ENCODE peak calls at places on chromosome 1, in seven cellular contexts. E is HCT116, S is foreskin fibroblast, F is right lobe of liver, K is B cell, N is HFFc6, J is epithelial cell of proximal tubule. M is an unnamed sample.

GRCh38 chr1:1024421-1025415 is 4.8 kb downstream of the AGRN start:
- DNase-seq in E (peak), S (no peak), F (no peak), K (no peak), N (no peak), J (no peak), M (no peak)

GRCh38 chr1:40880813-40881549 is 18.8 kb upstream of the CITED4 start:
- DNase-seq in E (no peak), S (no peak), F (peak), K (no peak), N (no peak), J (no peak), M (no peak)

GRCh38 chr1:53508991-53509663 is 49.9 kb downstream of the DMRTB1 start:
- DNase-seq in E (no peak), S (no peak), F (no peak), K (no peak), N (no peak), J (peak), M (peak)

GRCh38 chr1:43273708-43274107 is 3.9 kb downstream of the TMEM125 start:
- DNase-seq in E (no peak), S (no peak), F (no peak), K (no peak), N (no peak), J (no peak), M (no peak)

GRCh38 chr1:52125727-52126359 is 16.0 kb upstream of the ZFYVE9 start:
- DNase-seq in E (no peak), S (no peak), F (no peak), K (no peak), N (no peak), J (no peak), M (no peak)

GRCh38 chr1:151511636-151512215 is 539 bp downstream of the CGN start:
- DNase-seq in E (no peak), S (no peak), F (peak), K (no peak), N (no peak), J (no peak), M (no peak)

GRCh38 chr1:216710598-216711333 is 12.5 kb downstream of the ESRRG start:
- DNase-seq in E (no peak), S (no peak), F (no peak), K (no peak), N (no peak), J (no peak), M (no peak)

GRCh38 chr1:210328032-210328745 is 513 bp upstream of the HHAT start:
- DNase-seq in E (no peak), S (no peak), F (peak), K (no peak), N (no peak), J (no peak), M (no peak)

GRCh38 chr1:8689431-8690252 is 127.8 kb downstream of the RERE start:
- DNase-seq in E (no peak), S (no peak), F (no peak), K (no peak), N (no peak), J (no peak), M (no peak)

GRCh38 chr1:14541348-14541747 is 57.1 kb upstream of the KAZN start:
- DNase-seq in E (no peak), S (no peak), F (no peak), K (no peak), N (no peak), J (no peak), M (no peak)

GRCh38 chr1:12527564-12527963 is 90.4 kb downstream of the DHRS3 start:
- DNase-seq in E (no peak), S (no peak), F (peak), K (no peak), N (no peak), J (no peak), M (no peak)

GRCh38 chr1:109926662-109927300 is 16.1 kb downstream of the CSF1 start:
- DNase-seq in E (no peak), S (peak), F (peak), K (no peak), N (peak), J (no peak), M (no peak)

GRCh38 chr1:54850082-54850730 is 36.8 kb downstream of the DHCR24 start:
- DNase-seq in E (no peak), S (no peak), F (no peak), K (no peak), N (peak), J (peak), M (no peak)

GRCh38 chr1:176957603-176958002 is 206.9 kb downstream of the ASTN1 start:
- DNase-seq in E (no peak), S (no peak), F (no peak), K (no peak), N (no peak), J (no peak), M (no peak)

GRCh38 chr1:15577691-15578090 is 7.2 kb downstream of the AGMAT start:
- DNase-seq in E (no peak), S (no peak), F (no peak), K (no peak), N (no peak), J (no peak), M (no peak)

GRCh38 chr1:23558140-23558871 is 995 bp downstream of the ID3 start:
- DNase-seq in E (peak), S (no peak), F (peak), K (peak), N (peak), J (no peak), M (no peak)

GRCh38 chr1:109371271-109371739 is 26.4 kb downstream of the SORT1 start:
- DNase-seq in E (no peak), S (peak), F (no peak), K (no peak), N (peak), J (peak), M (peak)

GRCh38 chr1:32250893-32251716 is at the start of gene LCK:
- DNase-seq in E (no peak), S (no peak), F (no peak), K (peak), N (no peak), J (no peak), M (no peak)

GRCh38 chr1:69510026-69510425 is 57.7 kb upstream of the LRRC7 start:
- DNase-seq in E (no peak), S (no peak), F (no peak), K (no peak), N (no peak), J (no peak), M (no peak)

GRCh38 chr1:111463029-111463683 is 10.6 kb upstream of the C1orf162 start:
- DNase-seq in E (no peak), S (peak), F (no peak), K (no peak), N (no peak), J (peak), M (no peak)

GRCh38 chr1:32052887-32053286 is 19.9 kb upstream of the TMEM39B start:
- DNase-seq in E (no peak), S (peak), F (no peak), K (no peak), N (peak), J (no peak), M (no peak)

GRCh38 chr1:205435904-205436573 is 14.2 kb upstream of the LEMD1 start:
- DNase-seq in E (no peak), S (no peak), F (no peak), K (no peak), N (no peak), J (no peak), M (no peak)

GRCh38 chr1:19514391-19514831 is 29.1 kb upstream of the CAPZB start:
- DNase-seq in E (no peak), S (no peak), F (no peak), K (no peak), N (no peak), J (no peak), M (no peak)

GRCh38 chr1:219138747-219139146 is 34.9 kb upstream of the LYPLAL1 start:
- DNase-seq in E (no peak), S (no peak), F (no peak), K (no peak), N (no peak), J (peak), M (no peak)

GRCh38 chr1:159318784-159319551 is 16.8 kb downstream of the FCER1A start:
- DNase-seq in E (no peak), S (no peak), F (no peak), K (no peak), N (no peak), J (no peak), M (no peak)

GRCh38 chr1:98677288-98677687 is 15.8 kb downstream of the SNX7 start:
- DNase-seq in E (no peak), S (peak), F (no peak), K (no peak), N (peak), J (no peak), M (no peak)

GRCh38 chr1:233614743-233615521 is 1.0 kb downstream of the KCNK1 start:
- DNase-seq in E (no peak), S (no peak), F (peak), K (no peak), N (no peak), J (no peak), M (no peak)

GRCh38 chr1:40849801-40850592 is 12.2 kb downstream of the CITED4 start:
- DNase-seq in E (peak), S (peak), F (peak), K (peak), N (peak), J (no peak), M (no peak)

GRCh38 chr1:229033480-229033879 is 237.4 kb upstream of the RAB4A start:
- DNase-seq in E (no peak), S (no peak), F (no peak), K (no peak), N (no peak), J (no peak), M (no peak)

GRCh38 chr1:63134501-63135173 is 187.7 kb upstream of the FOXD3 start:
- DNase-seq in E (no peak), S (no peak), F (no peak), K (no peak), N (no peak), J (no peak), M (no peak)

GRCh38 chr1:202618387-202619022 is 91.7 kb downstream of the SYT2 start:
- DNase-seq in E (no peak), S (peak), F (no peak), K (no peak), N (peak), J (no peak), M (peak)

GRCh38 chr1:64845831-64846425 is 101.1 kb downstream of the RAVER2 start:
- DNase-seq in E (no peak), S (no peak), F (no peak), K (no peak), N (no peak), J (no peak), M (no peak)

GRCh38 chr1:40029608-40030007 is 10.9 kb upstream of the CAP1 start:
- DNase-seq in E (no peak), S (no peak), F (no peak), K (no peak), N (no peak), J (no peak), M (no peak)

GRCh38 chr1:198860371-198860770 is 221.5 kb downstream of the PTPRC start:
- DNase-seq in E (no peak), S (no peak), F (no peak), K (no peak), N (no peak), J (no peak), M (no peak)

GRCh38 chr1:44355582-44356305 is 687 bp upstream of the ERI3 start:
- DNase-seq in E (no peak), S (no peak), F (no peak), K (no peak), N (no peak), J (no peak), M (no peak)

GRCh38 chr1:48036693-48037386 is 39.7 kb upstream of the TRABD2B start:
- DNase-seq in E (no peak), S (no peak), F (no peak), K (no peak), N (no peak), J (peak), M (peak)

GRCh38 chr1:221264848-221265247 is 385.6 kb downstream of the HLX start:
- DNase-seq in E (no peak), S (no peak), F (no peak), K (no peak), N (no peak), J (no peak), M (no peak)

GRCh38 chr1:221268295-221268694 is 389.1 kb downstream of the HLX start:
- DNase-seq in E (no peak), S (peak), F (no peak), K (no peak), N (peak), J (no peak), M (peak)

GRCh38 chr1:221263831-221264767 is 384.9 kb downstream of the HLX start:
- DNase-seq in E (peak), S (peak), F (peak), K (peak), N (peak), J (peak), M (peak)
- TF ChIP-seq CTCF in E (peak), S (peak), F (peak), K (peak), N (peak), J (peak), M (peak)

GRCh38 chr1:173213665-173214064 is 6.5 kb upstream of the TNFSF4 start:
- DNase-seq in E (no peak), S (no peak), F (no peak), K (no peak), N (no peak), J (no peak), M (no peak)

GRCh38 chr1:173208868-173209267 is 1.7 kb upstream of the TNFSF4 start:
- DNase-seq in E (no peak), S (no peak), F (no peak), K (no peak), N (no peak), J (no peak), M (no peak)

GRCh38 chr1:173210273-173210672 is 3.1 kb upstream of the TNFSF4 start:
- DNase-seq in E (no peak), S (no peak), F (no peak), K (no peak), N (no peak), J (no peak), M (no peak)

GRCh38 chr1:173210716-173211231 is 3.6 kb upstream of the TNFSF4 start:
- DNase-seq in E (no peak), S (no peak), F (no peak), K (no peak), N (no peak), J (no peak), M (no peak)

DNA sequence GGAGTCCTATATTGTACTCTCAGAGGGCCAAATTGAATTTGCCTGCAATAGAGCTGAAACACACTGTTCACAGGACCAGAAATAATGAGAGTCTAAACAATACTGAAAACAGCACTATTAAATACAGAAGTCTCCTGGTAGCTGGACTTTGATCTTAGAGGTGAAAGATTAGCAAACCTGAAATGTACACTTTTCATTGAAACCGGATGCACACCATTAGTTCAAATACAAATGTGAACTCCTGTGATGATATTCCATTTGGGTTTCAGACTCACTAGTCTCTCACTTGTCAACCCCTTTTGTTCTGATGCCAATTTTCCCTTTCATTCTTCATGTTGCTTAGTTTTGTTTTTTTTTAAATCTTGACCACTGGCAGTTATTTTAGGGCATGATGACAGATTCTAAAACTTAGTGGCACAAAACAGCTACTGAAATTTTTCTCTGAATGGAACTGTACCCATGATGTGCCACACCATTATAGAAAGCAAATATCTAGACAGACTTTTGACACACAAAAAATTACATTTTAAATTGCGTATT is 5.9 kb upstream of the TNFSF4 start:
- DNase-seq in E (no peak), S (no peak), F (no peak), K (no peak), N (no peak), J (no peak), M (no peak)
- TF ChIP-seq CTCF in E (no peak), S (no peak), F (no peak), K (no peak), N (no peak), J (no peak), M (no peak)

DNA sequence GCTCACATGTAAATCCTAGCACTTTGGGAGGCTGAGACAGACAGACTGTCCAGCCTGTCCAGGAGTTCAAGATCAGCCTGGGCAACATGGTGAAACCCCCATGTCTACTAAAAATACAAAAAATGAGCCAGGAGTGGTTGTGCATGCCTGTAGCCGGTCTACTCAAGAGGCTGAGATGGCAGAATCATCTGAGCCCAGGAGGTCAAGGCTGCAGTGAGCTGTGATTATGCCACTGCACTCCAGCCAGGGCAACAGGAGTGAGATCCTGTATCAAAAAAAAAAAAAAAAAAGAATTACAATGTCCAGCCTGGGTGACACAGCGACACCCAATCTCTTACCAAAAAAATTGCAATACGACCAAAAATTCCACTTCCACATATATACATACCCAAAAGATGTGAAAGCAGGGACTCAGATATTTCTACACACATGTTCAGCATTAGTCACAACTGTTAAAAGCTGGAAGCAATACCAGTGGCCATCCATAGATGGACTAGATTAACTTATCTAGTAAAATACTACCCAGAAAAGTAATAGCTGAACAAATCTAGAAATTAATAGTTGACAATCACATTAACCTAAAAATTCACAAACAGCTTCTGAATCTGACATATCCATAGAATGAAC is 49.2 kb downstream of the ASH1L start:
- DNase-seq in E (no peak), S (peak), F (no peak), K (no peak), N (peak), J (no peak), M (no peak)
- TF ChIP-seq CTCF in E (no peak), S (no peak), F (no peak), K (no peak), N (peak), J (no peak), M (no peak)

DNA sequence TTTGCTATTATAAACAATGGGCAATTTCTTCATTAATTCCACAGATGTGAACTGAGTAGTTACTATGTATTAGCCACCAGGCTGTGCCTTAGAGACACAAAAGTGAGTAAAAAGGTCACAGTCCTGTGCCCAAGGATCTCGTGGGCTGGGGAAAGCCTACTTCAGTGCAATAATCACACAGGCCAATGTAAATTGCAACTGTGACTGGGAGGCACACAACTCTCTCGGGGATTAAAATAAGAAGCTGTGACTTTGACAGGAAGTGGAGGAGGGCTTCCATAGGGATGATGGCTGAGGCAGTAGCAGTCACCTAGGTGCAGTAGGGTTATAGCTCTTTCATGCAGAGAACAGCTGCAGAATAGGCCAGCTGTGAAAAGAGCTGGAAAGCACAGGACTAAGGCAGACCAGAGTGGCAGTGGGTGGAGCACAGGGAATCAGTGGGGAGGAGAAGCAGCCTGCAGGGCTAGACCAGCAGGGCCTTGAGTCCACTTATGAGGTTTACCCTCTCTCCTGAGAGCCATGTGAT is 121.9 kb downstream of the MAB21L3 start:
- DNase-seq in E (no peak), S (no peak), F (no peak), K (no peak), N (no peak), J (no peak), M (no peak)
- TF ChIP-seq CTCF in E (no peak), S (no peak), F (peak), K (peak), N (no peak), J (peak), M (no peak)

DNA sequence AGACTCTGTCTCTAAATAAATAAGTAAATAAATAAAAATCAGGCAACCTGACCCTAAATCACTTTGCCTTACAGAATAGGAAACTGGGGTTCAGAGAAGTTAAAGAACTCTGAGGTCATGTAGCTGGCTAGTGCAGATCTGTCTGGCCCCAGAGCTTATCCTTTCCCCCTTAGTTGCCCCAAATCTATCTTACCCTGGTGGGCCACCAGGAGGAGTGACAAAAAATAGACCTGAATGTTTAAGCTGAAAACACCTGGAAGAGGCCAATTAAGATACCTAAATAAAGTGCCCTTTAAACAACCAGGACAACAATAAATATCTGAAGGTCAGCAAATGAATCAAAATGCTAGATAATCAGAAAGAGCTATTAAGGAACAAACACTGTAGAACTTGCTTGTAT is 59.7 kb downstream of the TEX35 start:
- DNase-seq in E (no peak), S (no peak), F (no peak), K (no peak), N (no peak), J (no peak), M (no peak)
- TF ChIP-seq CTCF in E (peak), S (no peak), F (no peak), K (no peak), N (peak), J (no peak), M (no peak)

DNA sequence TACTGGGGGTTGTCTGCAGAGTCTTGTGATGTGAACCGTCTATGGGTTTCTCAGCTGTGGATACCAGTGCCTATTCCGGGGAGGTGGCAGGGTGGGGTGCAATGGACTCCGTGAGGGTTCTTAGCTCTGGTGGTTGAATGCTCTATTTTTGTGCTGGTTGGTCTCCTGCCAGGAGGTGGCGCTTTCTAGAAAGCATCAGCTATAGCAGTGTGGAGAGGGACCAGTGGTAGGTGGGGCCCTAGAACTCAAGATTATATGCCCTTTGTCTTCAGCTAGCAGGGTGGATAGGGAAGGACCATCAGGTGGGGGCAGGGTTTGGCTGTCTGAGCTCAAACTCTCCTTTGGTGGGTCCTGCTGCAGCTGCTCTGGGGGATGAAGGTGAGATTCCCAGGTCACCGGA is 127.3 kb upstream of the PLD5 start:
- DNase-seq in E (no peak), S (no peak), F (no peak), K (no peak), N (no peak), J (no peak), M (no peak)
- TF ChIP-seq CTCF in E (peak), S (no peak), F (no peak), K (peak), N (no peak), J (peak), M (peak)